ENCODE peak calls at places on chromosomes 5 and 9, in seven cellular contexts. D is Calu3, X is Ammon's horn, R is T-helper 2 cell, Y is RKO, I is mesendoderm, L is left ventricle myocardium inferior. S is an unnamed sample.

GRCh38 chr5:219492-219891 is 1.4 kb downstream of the SDHA start:
- DNase-seq in D (no peak), X (peak; percentile 35), R (no peak), Y (peak; percentile 69), I (peak; percentile 6), L (no peak), S (peak; percentile 51)

GRCh38 chr5:14528115-14528514 is 53.5 kb upstream of the OTULINL start:
- DNase-seq in D (no peak), X (no peak), R (no peak), Y (no peak), I (no peak), L (no peak), S (no peak)

GRCh38 chr9:124220551-124221451 is 36.9 kb upstream of the NEK6 start:
- DNase-seq in D (peak; percentile 38), X (peak; percentile 77), R (no peak), Y (no peak), I (peak; percentile 16), L (no peak), S (peak; percentile 33)

GRCh38 chr5:97998946-97999345 is 774.5 kb upstream of the RGMB start:
- DNase-seq in D (no peak), X (peak; percentile 92), R (no peak), Y (no peak), I (no peak), L (no peak), S (no peak)

GRCh38 chr9:130542038-130542437 is 37.3 kb upstream of the FUBP3 start:
- DNase-seq in D (no peak), X (no peak), R (no peak), Y (no peak), I (no peak), L (no peak), S (no peak)

GRCh38 chr9:128108784-128109709 is 18.5 kb downstream of the PTGES2 start:
- DNase-seq in D (no peak), X (no peak), R (no peak), Y (no peak), I (no peak), L (peak; percentile 10), S (no peak)

GRCh38 chr5:107993341-107993740 is 322.6 kb upstream of the EFNA5 start:
- DNase-seq in D (no peak), X (no peak), R (no peak), Y (no peak), I (no peak), L (no peak), S (no peak)

GRCh38 chr9:84652496-84653081 is 16.9 kb upstream of the NTRK2 start:
- DNase-seq in D (no peak), X (peak; percentile 64), R (no peak), Y (peak; percentile 21), I (no peak), L (no peak), S (no peak)

GRCh38 chr5:146652547-146652946 is 136.6 kb upstream of the GPR151 start:
- DNase-seq in D (no peak), X (no peak), R (no peak), Y (no peak), I (no peak), L (no peak), S (no peak)

GRCh38 chr5:402615-403359 is 40.2 kb upstream of the EXOC3 start:
- DNase-seq in D (no peak), X (no peak), R (no peak), Y (no peak), I (no peak), L (no peak), S (no peak)

GRCh38 chr9:18390393-18390792 is 83.6 kb upstream of the ADAMTSL1 start:
- DNase-seq in D (no peak), X (no peak), R (no peak), Y (no peak), I (no peak), L (no peak), S (peak; percentile 9)

GRCh38 chr5:1104327-1105006 is 7.4 kb downstream of the SLC12A7 start:
- DNase-seq in D (no peak), X (no peak), R (peak; percentile 74), Y (no peak), I (no peak), L (no peak), S (no peak)

GRCh38 chr5:32458799-32459400 is 14.4 kb upstream of the ZFR start:
- DNase-seq in D (no peak), X (no peak), R (no peak), Y (no peak), I (no peak), L (no peak), S (no peak)